ENCODE peak calls at places on chromosomes 12 and 14, in six cellular contexts. B is GM12878, R is A549, Z is upper lobe of left lung, A is K562, G is HepG2. D is an unnamed sample.

GRCh38 chr14:93736378-93737014 is 51.8 kb downstream of the PRIMA1 start:
- ATAC-seq in Z (no peak), B (peak; percentile 73), R (peak; percentile 87), A (peak; percentile 34), G (peak; percentile 90), D (no peak)

GRCh38 chr14:51776102-51776894 is 84.1 kb upstream of the GNG2 start:
- ATAC-seq in A (peak; percentile 90), B (peak; percentile 77), R (peak; percentile 95), G (peak; percentile 91), Z (peak; percentile 84), D (peak; percentile 60)

GRCh38 chr12:91565246-91565645 is 382.6 kb upstream of the DCN start:
- ATAC-seq in B (no peak), A (peak; percentile 68), Z (no peak), R (no peak), G (no peak), D (no peak)

GRCh38 chr12:95143784-95144205 is 70.4 kb upstream of the NR2C1 start:
- ATAC-seq in Z (peak; percentile 26), B (no peak), A (no peak), G (no peak), R (no peak), D (no peak)

GRCh38 chr14:91875515-91876286 is 8.4 kb upstream of the TC2N start:
- ATAC-seq in R (no peak), B (no peak), Z (no peak), A (no peak), G (peak; percentile 70), D (no peak)

GRCh38 chr12:32983968-32984367 is 87.4 kb upstream of the PKP2 start:
- ATAC-seq in B (no peak), A (peak; percentile 100), Z (no peak), R (peak; percentile 46), G (no peak), D (no peak)

GRCh38 chr12:32615441-32615840 is 63.7 kb upstream of the DNM1L start:
- ATAC-seq in G (no peak), R (no peak), Z (no peak), A (no peak), B (no peak), D (no peak)

GRCh38 chr14:74838141-74838540 is 37.8 kb downstream of the PROX2 start:
- ATAC-seq in R (no peak), G (no peak), Z (no peak), A (no peak), B (no peak), D (no peak)

GRCh38 chr14:50116986-50117385 is 614 bp upstream of the VCPKMT start:
- ATAC-seq in Z (no peak), A (no peak), R (no peak), G (no peak), B (no peak), D (no peak)

GRCh38 chr14:50113381-50113811 is 3.0 kb downstream of the VCPKMT start:
- ATAC-seq in A (no peak), B (peak; percentile 39), R (no peak), G (no peak), Z (no peak), D (no peak)

GRCh38 chr14:50117456-50117855 is 1.1 kb upstream of the VCPKMT start:
- ATAC-seq in R (no peak), A (no peak), G (no peak), Z (no peak), B (no peak), D (no peak)

GRCh38 chr14:50121506-50121905 is 5.1 kb upstream of the VCPKMT start:
- ATAC-seq in A (no peak), Z (no peak), G (no peak), R (no peak), B (no peak), D (no peak)

DNA sequence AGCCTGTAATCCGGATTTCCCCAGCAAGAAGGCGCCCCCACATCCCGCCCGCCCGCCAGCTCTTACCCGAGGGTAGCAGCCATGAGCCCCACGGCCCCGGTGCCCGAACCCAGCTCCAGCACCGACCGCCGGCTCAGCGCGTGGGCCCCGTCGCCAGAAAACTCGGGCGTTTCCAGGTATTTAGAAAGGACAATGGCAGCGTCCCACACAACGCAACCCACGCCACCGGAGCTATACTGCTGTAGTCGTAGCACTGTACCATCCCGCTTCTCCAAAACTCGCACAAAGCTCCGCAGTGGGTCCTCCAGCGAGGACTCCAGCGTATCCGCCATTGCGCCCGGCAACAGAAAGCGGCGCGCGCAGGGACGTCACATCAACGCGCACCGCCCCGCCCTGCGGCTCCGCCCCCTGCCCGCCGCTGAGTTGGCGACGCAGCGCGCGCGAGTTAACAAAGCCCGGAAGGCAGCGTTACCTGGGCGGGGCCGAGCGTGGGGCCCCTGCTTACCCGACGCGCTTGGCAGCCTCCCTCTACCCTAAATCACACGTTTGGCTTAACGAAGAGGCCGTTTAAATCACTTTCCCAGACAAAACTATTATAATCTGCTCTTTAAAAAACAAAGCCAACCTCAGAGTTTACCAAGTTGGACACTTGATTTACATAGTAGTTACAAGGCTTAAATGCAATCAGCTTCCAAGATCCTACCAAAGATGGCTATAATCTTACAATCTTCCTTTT is at the start of gene VCPKMT:
- ATAC-seq in B (peak; percentile 97), A (peak; percentile 100), Z (peak; percentile 100), R (peak; percentile 99), G (peak; percentile 99), D (peak; percentile 99)
- TF ChIP-seq EP300 in B (no peak), A (no peak), Z (no peak), R (no peak), G (no peak), D (no peak)

GRCh38 chr12:52032431-52032796 is 18.8 kb upstream of the NR4A1 start:
- ATAC-seq in G (peak; percentile 24), R (peak; percentile 13), A (no peak), Z (peak; percentile 46), B (no peak), D (peak; percentile 46)

GRCh38 chr12:52033506-52034258 is 17.6 kb upstream of the NR4A1 start:
- ATAC-seq in G (no peak), R (no peak), Z (peak; percentile 11), B (no peak), A (no peak), D (no peak)

GRCh38 chr12:52035926-52036325 is 15.3 kb upstream of the NR4A1 start:
- ATAC-seq in R (no peak), G (no peak), A (no peak), B (no peak), Z (no peak), D (no peak)

GRCh38 chr12:52029686-52030085 is 21.6 kb upstream of the NR4A1 start:
- ATAC-seq in B (peak; percentile 3), R (peak; percentile 16), G (no peak), Z (no peak), A (peak; percentile 18), D (no peak)

DNA sequence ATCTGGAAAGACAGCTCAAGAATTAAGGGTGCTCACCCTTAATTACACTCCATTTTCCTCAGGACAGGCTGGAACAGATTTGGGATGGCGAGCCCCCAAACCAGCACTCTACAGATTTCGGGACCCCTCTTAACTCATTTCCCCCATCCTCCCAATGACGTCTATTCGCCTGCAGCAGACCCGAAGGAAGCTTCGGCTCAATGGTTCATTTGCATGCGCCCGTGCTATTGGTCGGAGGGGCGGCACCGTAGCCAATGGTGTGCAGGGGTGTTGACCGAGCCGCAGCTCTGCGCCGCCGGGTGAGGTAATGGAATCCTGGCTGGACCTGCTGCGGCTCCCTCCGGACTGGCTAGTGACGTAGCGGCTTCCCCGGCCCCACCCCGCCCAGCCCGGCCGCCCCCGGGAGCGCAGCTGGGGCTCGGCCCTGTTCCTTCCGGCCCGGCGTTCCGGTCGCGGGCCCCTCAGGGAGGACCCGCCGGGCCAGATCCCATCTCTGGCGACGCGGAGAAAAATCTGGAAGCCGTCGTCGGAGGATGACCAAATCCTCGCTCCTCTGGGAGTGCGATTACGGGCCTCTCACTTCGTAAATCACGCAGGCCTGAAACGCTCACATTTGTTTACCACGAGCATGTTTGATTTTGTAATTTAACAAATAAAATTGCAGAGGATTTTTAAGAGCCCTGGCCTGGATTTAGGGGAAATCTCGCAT is 18.3 kb upstream of the NR4A1 start:
- ATAC-seq in R (peak; percentile 94), G (peak; percentile 96), Z (peak; percentile 92), A (peak; percentile 99), B (peak; percentile 94), D (peak; percentile 93)
- TF ChIP-seq EP300 in R (no peak), G (no peak), Z (no peak), A (peak; percentile 19), B (no peak), D (peak; percentile 88)

DNA sequence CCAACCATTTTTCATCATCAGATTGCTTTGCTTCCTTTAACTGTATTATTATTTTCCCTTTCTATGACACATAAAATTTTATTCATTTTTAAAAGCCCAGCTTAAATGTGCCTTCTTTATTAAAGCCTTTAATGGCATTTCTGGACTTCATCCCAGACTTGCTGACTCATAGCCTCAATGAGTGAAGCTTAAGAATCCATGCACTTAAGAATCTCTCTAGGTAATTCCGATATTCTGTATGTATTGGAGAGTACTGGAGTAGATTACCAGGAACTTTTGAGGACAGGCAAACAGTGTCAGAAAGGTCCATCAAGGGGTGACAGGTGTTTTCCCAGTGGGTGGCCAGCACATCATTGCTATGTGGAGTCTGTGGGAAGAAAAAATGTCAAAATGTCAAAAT is 107.9 kb downstream of the PTPRQ start:
- ATAC-seq in Z (peak; percentile 50), G (no peak), B (no peak), A (no peak), R (peak; percentile 85), D (peak; percentile 78)
- TF ChIP-seq EP300 in Z (no peak), G (no peak), B (no peak), A (no peak), R (no peak), D (no peak)

DNA sequence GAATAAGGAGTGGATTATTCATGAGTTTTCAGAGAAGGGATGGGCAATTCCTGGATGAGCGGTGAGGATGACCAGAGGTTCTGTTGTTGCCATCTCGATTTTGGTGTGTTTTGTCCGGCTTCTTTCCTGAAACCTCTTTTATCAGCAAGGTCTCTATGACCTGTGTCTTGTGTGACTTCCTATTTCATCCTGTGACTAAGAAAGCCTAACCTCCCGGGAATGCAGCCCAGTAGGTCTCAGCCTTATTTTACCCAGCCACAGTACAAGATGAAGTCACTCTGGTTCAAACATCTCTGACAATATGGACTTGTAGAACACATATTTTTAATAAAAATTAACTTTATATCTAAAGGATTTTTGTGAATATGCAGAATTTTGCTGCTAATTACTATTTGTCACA is 716.4 kb downstream of the FSCB start:
- ATAC-seq in G (no peak), Z (no peak), R (no peak), A (no peak), B (no peak), D (no peak)
- TF ChIP-seq EP300 in G (no peak), Z (no peak), R (no peak), A (no peak), B (no peak), D (no peak)

DNA sequence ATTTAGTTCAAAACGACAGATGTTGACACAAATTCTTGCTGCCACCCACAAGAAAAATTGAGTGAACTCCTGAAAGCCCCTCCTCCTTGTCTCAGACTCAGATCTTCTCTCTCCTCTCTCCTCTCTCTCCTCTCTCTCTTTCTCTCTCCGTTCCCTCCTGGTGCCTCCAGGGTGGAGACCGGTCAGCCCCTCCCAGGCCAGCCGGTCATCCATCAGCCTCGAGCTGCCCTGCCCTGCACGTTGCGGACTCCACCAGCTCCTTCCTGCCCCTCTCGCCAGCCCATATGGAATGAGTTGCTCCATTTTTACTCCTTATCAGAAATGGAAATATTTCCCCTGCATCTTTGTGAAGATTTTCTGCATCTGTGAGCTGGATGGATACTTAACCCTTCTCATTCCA is 103.8 kb downstream of the TBX5 start:
- ATAC-seq in B (no peak), Z (peak; percentile 31), A (no peak), G (no peak), R (no peak), D (no peak)
- TF ChIP-seq EP300 in B (no peak), Z (no peak), A (no peak), G (no peak), R (no peak), D (no peak)

D was measured in gastroesophageal sphincter.